ENCODE peak calls at places on chromosomes 6 and 20, in four cellular contexts. C, Z, M and V are unnamed samples.

GRCh38 chr6:38012573-38012972 is 193.0 kb downstream of the ZFAND3 start:
- DNase-seq in C (no peak), Z (no peak), M (peak), V (no peak)

GRCh38 chr20:50794181-50794845 is 548 bp upstream of the BCAS4 start:
- DNase-seq in C (no peak), Z (no peak), M (no peak), V (no peak)

GRCh38 chr6:127516676-127517273 is 2.4 kb downstream of the MTCL3 start:
- DNase-seq in C (peak), Z (peak), M (peak), V (peak)

GRCh38 chr20:57432874-57433491 is 41.8 kb downstream of the RBM38 start:
- DNase-seq in C (no peak), Z (peak), M (peak), V (no peak)

GRCh38 chr6:134373282-134373922 is 55.5 kb upstream of the SGK1 start:
- DNase-seq in C (no peak), Z (no peak), M (peak), V (peak)

GRCh38 chr6:33092385-33092784 is 16.6 kb downstream of the HLA-DPB1 start:
- DNase-seq in C (no peak), Z (no peak), M (no peak), V (no peak)

GRCh38 chr6:134850906-134851305 is 99.0 kb downstream of the ALDH8A1 start:
- DNase-seq in C (no peak), Z (no peak), M (no peak), V (no peak)

GRCh38 chr20:24102749-24103148 is 114.2 kb upstream of the GGTLC1 start:
- DNase-seq in C (no peak), Z (no peak), M (no peak), V (no peak)

GRCh38 chr20:63061051-63061531 is 54.3 kb upstream of the BHLHE23 start:
- DNase-seq in C (no peak), Z (peak), M (no peak), V (no peak)

GRCh38 chr6:82365011-82365751 is 1.6 kb downstream of the TPBG start:
- DNase-seq in C (no peak), Z (no peak), M (peak), V (peak)

GRCh38 chr6:66289889-66290288 is 582.9 kb upstream of the EYS start:
- DNase-seq in C (no peak), Z (no peak), M (no peak), V (no peak)

GRCh38 chr6:113642714-113643442 is 214.3 kb upstream of the MARCKS start:
- DNase-seq in C (peak), Z (no peak), M (peak), V (peak)

GRCh38 chr20:3803854-3804253 is 7.7 kb downstream of the CDC25B start:
- DNase-seq in C (no peak), Z (no peak), M (no peak), V (no peak)

GRCh38 chr6:149723771-149724417 is 6.0 kb upstream of the LATS1 start:
- DNase-seq in C (peak), Z (peak), M (peak), V (peak)

GRCh38 chr20:61445741-61446140 is 193.7 kb downstream of the CDH4 start:
- DNase-seq in C (no peak), Z (no peak), M (no peak), V (peak)

GRCh38 chr20:58173091-58173490 is 55.4 kb downstream of the ANKRD60 start:
- DNase-seq in C (no peak), Z (no peak), M (no peak), V (peak)

GRCh38 chr20:11454966-11455799 is 462.5 kb upstream of the BTBD3 start:
- DNase-seq in C (no peak), Z (no peak), M (peak), V (no peak)

GRCh38 chr6:164379786-164380185 is 929.6 kb downstream of the C6orf118 start:
- DNase-seq in C (no peak), Z (no peak), M (no peak), V (no peak)

GRCh38 chr20:32925481-32926196 is 66.9 kb downstream of the EFCAB8 start:
- DNase-seq in C (no peak), Z (no peak), M (no peak), V (no peak)

GRCh38 chr6:132736239-132736638 is 21.5 kb downstream of the VNN2 start:
- DNase-seq in C (no peak), Z (no peak), M (peak), V (no peak)

GRCh38 chr6:117496383-117496990 is 14.0 kb downstream of the DCBLD1 start:
- DNase-seq in C (no peak), Z (no peak), M (no peak), V (no peak)

GRCh38 chr6:168007592-168008338 is 10.3 kb downstream of the KIF25 start:
- DNase-seq in C (no peak), Z (no peak), M (peak), V (no peak)

GRCh38 chr6:36867471-36868224 is 7.0 kb downstream of the PPIL1 start:
- DNase-seq in C (no peak), Z (no peak), M (no peak), V (no peak)

GRCh38 chr6:131258816-131259476 is 123.7 kb downstream of the AKAP7 start:
- DNase-seq in C (no peak), Z (no peak), M (peak), V (no peak)

GRCh38 chr6:14035448-14035847 is 82.1 kb upstream of the CD83 start:
- DNase-seq in C (no peak), Z (no peak), M (peak), V (no peak)

GRCh38 chr20:25739615-25740320 is 43.1 kb upstream of the ZNF337 start:
- DNase-seq in C (no peak), Z (no peak), M (no peak), V (no peak)

GRCh38 chr6:169215201-169215661 is 38.4 kb downstream of the THBS2 start:
- DNase-seq in C (no peak), Z (no peak), M (no peak), V (no peak)

GRCh38 chr20:10828221-10828620 is 154.4 kb upstream of the JAG1 start:
- DNase-seq in C (no peak), Z (no peak), M (no peak), V (no peak)

GRCh38 chr20:54624701-54625472 is 149.5 kb downstream of the DOK5 start:
- DNase-seq in C (no peak), Z (no peak), M (peak), V (peak)

GRCh38 chr6:144757730-144758129 is 472.6 kb downstream of the UTRN start:
- DNase-seq in C (peak), Z (no peak), M (no peak), V (no peak)

GRCh38 chr20:25378189-25378883 is 12.3 kb downstream of the ABHD12 start:
- DNase-seq in C (no peak), Z (no peak), M (no peak), V (no peak)

GRCh38 chr6:119132211-119133004 is 53.9 kb upstream of the FAM184A start:
- DNase-seq in C (no peak), Z (no peak), M (no peak), V (no peak)

GRCh38 chr20:41437836-41438235 is 71.2 kb upstream of the EMILIN3 start:
- DNase-seq in C (no peak), Z (no peak), M (no peak), V (no peak)

GRCh38 chr6:38307730-38308129 is 332.0 kb downstream of the BTBD9 start:
- DNase-seq in C (no peak), Z (no peak), M (no peak), V (no peak)

GRCh38 chr6:37560737-37561103 is 61.0 kb upstream of the CCDC167 start:
- DNase-seq in C (no peak), Z (no peak), M (no peak), V (no peak)

GRCh38 chr20:49635171-49635570 is 67.2 kb upstream of the PTGIS start:
- DNase-seq in C (no peak), Z (no peak), M (no peak), V (peak)